ENCODE peak calls at places on chromosomes 11 and 22, in four cellular contexts. P is pons, H is ovary, F is left cardiac atrium. R is an unnamed sample.

GRCh38 chr22:23565288-23565941 is 14.7 kb downstream of the IGLL1 start:
- DNase-seq in H (no peak), F (no peak), P (no peak), R (no peak)

GRCh38 chr11:134252539-134253188 is 488 bp downstream of the THYN1 start:
- DNase-seq in F (peak; percentile 36), H (peak; percentile 38), P (peak; percentile 43), R (no peak)

GRCh38 chr11:128841461-128842072 is 25.5 kb downstream of the KCNJ1 start:
- DNase-seq in H (no peak), P (no peak), F (no peak), R (no peak)

GRCh38 chr22:25060522-25061071 is 108.1 kb downstream of the KIAA1671 start:
- DNase-seq in F (no peak), H (no peak), P (no peak), R (no peak)

GRCh38 chr11:15568440-15568839 is 453.7 kb downstream of the INSC start:
- DNase-seq in H (no peak), P (no peak), F (no peak), R (no peak)

GRCh38 chr11:7520011-7520942 is 6.5 kb downstream of the PPFIBP2 start:
- DNase-seq in P (peak; percentile 39), H (no peak), F (no peak), R (no peak)

GRCh38 chr22:38758276-38758945 is 2.6 kb upstream of the SUN2 start:
- DNase-seq in H (no peak), P (peak; percentile 11), F (no peak), R (no peak)

GRCh38 chr11:272195-272930 is 5.8 kb upstream of the NLRP6 start:
- DNase-seq in P (no peak), H (no peak), F (no peak), R (no peak)

GRCh38 chr11:129932385-129933067 is 37.1 kb upstream of the NFRKB start:
- DNase-seq in P (no peak), H (no peak), F (no peak), R (no peak)

GRCh38 chr11:65115361-65116082 is 2.0 kb downstream of the ZNHIT2 start:
- DNase-seq in P (no peak), F (no peak), H (peak; percentile 41), R (no peak)

GRCh38 chr11:67468056-67468455 is 995 bp downstream of the TMEM134 start:
- DNase-seq in H (peak; percentile 68), P (no peak), F (no peak), R (no peak)

GRCh38 chr11:22668005-22668796 is 1.8 kb downstream of the GAS2 start:
- DNase-seq in P (peak; percentile 20), H (no peak), F (no peak), R (no peak)

GRCh38 chr11:120797133-120797532 is 226.8 kb upstream of the TBCEL start:
- DNase-seq in P (no peak), F (no peak), H (no peak), R (no peak)

GRCh38 chr11:127023991-127024390 is 23.4 kb upstream of the KIRREL3 start:
- DNase-seq in P (no peak), H (no peak), F (no peak), R (no peak)

GRCh38 chr11:86150826-86151187 is 81.9 kb upstream of the PICALM start:
- DNase-seq in P (no peak), F (no peak), H (no peak), R (no peak)

GRCh38 chr22:49827307-49827852 is 293 bp downstream of the BRD1 start:
- DNase-seq in F (peak; percentile 51), P (no peak), H (no peak), R (no peak)

GRCh38 chr22:50568626-50569025 is 5.9 kb upstream of the SYCE3 start:
- DNase-seq in P (no peak), H (no peak), F (no peak), R (no peak)

GRCh38 chr22:49213731-49214352 is 613.8 kb downstream of the BRD1 start:
- DNase-seq in P (no peak), H (no peak), F (no peak), R (peak; percentile 43)

GRCh38 chr11:58057481-58057880 is 26.7 kb downstream of the OR6Q1 start:
- DNase-seq in P (no peak), F (no peak), H (no peak), R (no peak)

GRCh38 chr11:105781807-105782206 is 171.9 kb downstream of the GRIA4 start:
- DNase-seq in P (peak; percentile 80), F (no peak), H (no peak), R (no peak)

GRCh38 chr22:22085702-22086500 is 103.3 kb upstream of the TOP3B start:
- DNase-seq in P (no peak), H (no peak), F (no peak), R (no peak)

GRCh38 chr11:2135018-2135569 is 4.1 kb downstream of the IGF2 start:
- DNase-seq in H (no peak), F (no peak), P (no peak), R (no peak)

GRCh38 chr11:126355324-126355925 is at the start of gene ST3GAL4:
- DNase-seq in H (peak; percentile 92), P (peak; percentile 73), F (peak; percentile 87), R (no peak)

GRCh38 chr22:43897751-43898261 is 6.0 kb upstream of the PNPLA5 start:
- DNase-seq in F (no peak), H (no peak), P (no peak), R (no peak)

GRCh38 chr22:37258005-37258790 is 14.1 kb upstream of the RAC2 start:
- DNase-seq in P (no peak), H (no peak), F (no peak), R (no peak)